ENCODE peak calls at places on chromosome 12, in five cellular contexts. U is A549, J is K562, L is GM12878, E is HepG2. I is an unnamed sample.

GRCh38 chr12:1496162-1496925 is 98.0 kb downstream of the FBXL14 start:
- DNase-seq in L (no peak), U (no peak), J (no peak), E (no peak), I (no peak)

GRCh38 chr12:55822228-55822627 is 4.4 kb downstream of the ORMDL2 start:
- DNase-seq in E (peak; percentile 48), U (peak; percentile 62), J (no peak), L (no peak), I (peak; percentile 67)

GRCh38 chr12:98424726-98425401 is 90.5 kb upstream of the TMPO start:
- DNase-seq in U (peak; percentile 76), J (peak; percentile 60), L (no peak), E (peak; percentile 46), I (peak; percentile 85)

GRCh38 chr12:14284189-14284722 is 81.2 kb upstream of the ATF7IP start:
- DNase-seq in U (no peak), E (no peak), L (peak; percentile 40), J (peak; percentile 71), I (peak; percentile 46)

GRCh38 chr12:53995311-53996187 is 4.4 kb upstream of the HOXC9 start:
- DNase-seq in L (no peak), E (no peak), U (no peak), J (peak; percentile 88), I (peak; percentile 88)

GRCh38 chr12:6533653-6534157 is 612 bp upstream of the GAPDH start:
- DNase-seq in U (peak; percentile 68), E (peak; percentile 86), J (peak; percentile 72), L (no peak), I (peak; percentile 94)

GRCh38 chr12:92649511-92650227 is 53.1 kb upstream of the PLEKHG7 start:
- DNase-seq in L (peak; percentile 67), E (peak; percentile 59), U (peak; percentile 72), J (peak; percentile 57), I (peak; percentile 87)

GRCh38 chr12:29041621-29042020 is 107.5 kb upstream of the FAR2 start:
- DNase-seq in J (no peak), L (no peak), U (no peak), E (no peak), I (no peak)

GRCh38 chr12:116060765-116061164 is 216.7 kb downstream of the MED13L start:
- DNase-seq in E (no peak), J (no peak), U (no peak), L (peak; percentile 37), I (no peak)

GRCh38 chr12:82438356-82438755 is 80.0 kb downstream of the METTL25 start:
- DNase-seq in J (no peak), U (no peak), L (no peak), E (no peak), I (no peak)

GRCh38 chr12:76764856-76765255 is 941 bp downstream of the ZDHHC17 start:
- DNase-seq in U (no peak), L (no peak), J (no peak), E (peak; percentile 4), I (peak; percentile 4)

GRCh38 chr12:46933947-46934346 is 108.2 kb upstream of the SLC38A4 start:
- DNase-seq in E (peak; percentile 49), L (no peak), J (no peak), U (peak; percentile 22), I (peak; percentile 59)

GRCh38 chr12:116601933-116602809 is 43.0 kb downstream of the MAP1LC3B2 start:
- DNase-seq in U (no peak), J (no peak), E (no peak), L (no peak), I (no peak)

GRCh38 chr12:14635776-14636175 is 60.6 kb downstream of the GUCY2C start:
- DNase-seq in E (no peak), L (no peak), U (no peak), J (no peak), I (no peak)

GRCh38 chr12:89481218-89481914 is 43.2 kb downstream of the GALNT4 start:
- DNase-seq in E (no peak), J (no peak), L (no peak), U (no peak), I (no peak)
- TF ChIP-seq JUNB in E (no peak), J (no peak), L (no peak), U (no peak), I (no peak)

GRCh38 chr12:114679942-114680341 is 4.0 kb downstream of the TBX3 start:
- DNase-seq in E (no peak), L (no peak), J (no peak), U (no peak), I (no peak)

GRCh38 chr12:114678028-114678427 is 5.9 kb downstream of the TBX3 start:
- DNase-seq in E (no peak), L (no peak), U (no peak), J (no peak), I (no peak)

GRCh38 chr12:114680498-114681148 is 3.4 kb downstream of the TBX3 start:
- DNase-seq in L (no peak), U (no peak), J (no peak), E (no peak), I (no peak)

GRCh38 chr12:114679452-114679875 is 4.5 kb downstream of the TBX3 start:
- DNase-seq in E (no peak), J (no peak), L (no peak), U (no peak), I (peak; percentile 56)

DNA sequence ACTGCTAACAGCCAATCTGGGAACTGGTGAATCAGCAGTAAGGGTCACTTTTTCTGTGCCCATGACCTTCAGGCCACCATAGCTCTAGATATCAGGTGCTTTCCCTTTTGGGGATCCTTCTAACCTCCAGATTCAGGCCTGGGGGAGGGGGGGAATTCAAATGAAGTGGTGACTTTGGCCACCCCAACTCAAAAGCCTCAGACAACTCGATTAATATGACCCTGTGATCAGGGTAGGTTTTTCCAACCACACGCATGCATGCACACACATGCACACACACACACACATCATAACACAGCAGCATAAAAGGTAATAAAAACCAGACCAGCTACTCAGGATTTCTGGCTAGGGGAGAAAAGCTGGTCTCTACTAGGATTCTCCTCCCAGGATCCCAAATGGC is 5.3 kb downstream of the TBX3 start:
- DNase-seq in L (no peak), J (no peak), U (no peak), E (no peak), I (peak; percentile 7)
- TF ChIP-seq JUNB in L (no peak), J (no peak), U (no peak), E (no peak), I (no peak)

DNA sequence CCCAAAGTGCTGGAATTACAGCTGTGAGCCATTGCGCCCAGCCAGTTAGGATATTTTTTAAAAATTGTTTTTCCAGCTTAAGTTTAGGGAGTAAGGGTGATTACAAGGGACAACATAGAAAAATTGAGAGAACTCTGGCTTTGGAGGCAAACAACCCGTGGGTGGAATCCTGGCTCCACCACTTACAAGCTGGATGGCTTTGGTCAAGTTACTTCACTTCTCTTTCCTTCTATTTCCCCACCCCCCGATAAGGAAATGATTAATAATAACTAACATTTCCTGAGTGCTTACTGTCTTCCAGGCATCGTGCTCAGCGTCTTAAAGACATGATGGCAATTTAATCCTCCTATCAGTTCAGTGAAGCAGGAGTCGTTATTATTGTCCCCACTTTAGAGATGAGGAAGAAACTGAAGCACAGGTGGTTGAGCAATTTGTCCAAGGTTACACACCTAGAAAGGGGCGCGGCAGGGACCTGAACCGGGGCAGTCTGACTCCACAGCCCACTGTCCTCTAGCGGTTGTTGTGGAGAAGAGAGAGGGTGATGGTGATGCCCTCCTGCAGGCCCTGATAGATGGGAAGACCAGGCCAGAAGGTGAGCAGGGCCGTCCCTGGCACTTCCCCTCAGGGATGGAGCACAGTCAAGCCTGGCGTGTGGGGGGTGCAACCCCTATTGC is 16.7 kb upstream of the FAIM2 start:
- DNase-seq in U (no peak), E (peak; percentile 33), J (no peak), L (no peak), I (no peak)
- TF ChIP-seq JUNB in U (no peak), E (no peak), J (no peak), L (no peak), I (no peak)

GRCh38 chr12:34358198-34358597 is 335.9 kb downstream of the ALG10 start:
- DNase-seq in E (no peak), U (no peak), L (no peak), J (no peak), I (no peak)
- TF ChIP-seq JUNB in E (no peak), U (no peak), L (no peak), J (no peak), I (no peak)

DNA sequence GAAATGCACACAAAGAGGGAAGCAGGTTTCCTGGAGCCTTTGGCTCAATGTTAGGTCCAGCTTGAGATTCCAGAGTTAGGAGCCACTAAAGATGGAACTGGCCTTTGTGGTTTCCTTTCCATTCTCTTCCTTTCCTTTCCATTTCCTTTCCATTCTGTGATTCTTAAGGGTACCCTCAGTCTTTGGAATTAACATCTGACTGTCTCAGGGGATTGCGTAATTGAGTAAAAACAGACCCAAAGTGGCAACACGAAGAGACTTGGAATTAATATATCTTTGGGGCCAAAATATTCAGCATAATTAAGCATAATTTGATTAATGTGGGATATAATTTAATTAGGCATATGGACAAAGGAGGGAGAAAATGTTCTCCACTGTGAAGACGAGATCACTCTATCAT is 205.6 kb downstream of the CRADD start:
- DNase-seq in U (no peak), E (no peak), J (no peak), L (no peak), I (no peak)
- TF ChIP-seq JUNB in U (no peak), E (no peak), J (no peak), L (no peak), I (no peak)

I was measured in GM23338.